ENCODE peak calls at places on chromosome 10, in five cellular contexts. O, V, U, P and G are unnamed samples.

GRCh38 chr10:5260828-5261227 is 64.2 kb downstream of the AKR1C4 start:
- DNase-seq in O (no peak), V (no peak), U (no peak), P (no peak), G (no peak)

GRCh38 chr10:88108115-88108610 is 244.7 kb downstream of the PTEN start:
- DNase-seq in O (no peak), V (peak), U (no peak), P (no peak), G (no peak)

GRCh38 chr10:74451127-74451829 is 300.3 kb downstream of the ADK start:
- DNase-seq in O (no peak), V (no peak), U (no peak), P (no peak), G (no peak)

GRCh38 chr10:86085686-86086085 is 280.9 kb downstream of the GRID1 start:
- DNase-seq in O (no peak), V (no peak), U (no peak), P (peak), G (no peak)

GRCh38 chr10:55813451-55814170 is 547.4 kb downstream of the ZWINT start:
- DNase-seq in O (no peak), V (no peak), U (no peak), P (no peak), G (no peak)

GRCh38 chr10:125093199-125093841 is 67.0 kb downstream of the CTBP2 start:
- DNase-seq in O (peak), V (no peak), U (peak), P (peak), G (no peak)

GRCh38 chr10:70751356-70751755 is 33.8 kb downstream of the TBATA start:
- DNase-seq in O (no peak), V (no peak), U (no peak), P (no peak), G (no peak)

GRCh38 chr10:32957341-32958084 is 517 bp downstream of the ITGB1 start:
- DNase-seq in O (peak), V (no peak), U (peak), P (peak), G (no peak)

GRCh38 chr10:14438057-14438456 is 107.3 kb upstream of the FRMD4A start:
- DNase-seq in O (no peak), V (no peak), U (no peak), P (no peak), G (no peak)

GRCh38 chr10:35423505-35424306 is 87.4 kb downstream of the CCNY start:
- DNase-seq in O (no peak), V (no peak), U (peak), P (no peak), G (no peak)

GRCh38 chr10:98340261-98340675 is 72.3 kb upstream of the LOXL4 start:
- DNase-seq in O (no peak), V (no peak), U (no peak), P (no peak), G (peak)

GRCh38 chr10:73413108-73413527 is 740 bp downstream of the ANXA7 start:
- DNase-seq in O (peak), V (peak), U (peak), P (peak), G (no peak)

GRCh38 chr10:74371696-74372095 is 220.7 kb downstream of the ADK start:
- DNase-seq in O (no peak), V (no peak), U (peak), P (no peak), G (no peak)